ENCODE peak calls at places on chromosome 10, in eight cellular contexts. Q is germinal center; O is left ventricle myocardium inferior; U is IMR-90; G is activated CD4-positive, alpha-beta T cell treated with anti-CD3 and anti-CD28 coated beads, Interleukin-2, amount 50 U/mL, for 1 hour; W is stimulated activated CD4-positive, alpha-beta T cell treated with anti-CD3 and anti-CD28 coated beads, Interleukin-4, amount 100 ng/mL, for 48 hours; M is BJ; R is esophagus squamous epithelium. C is an unnamed sample.

GRCh38 chr10:6924166-6924565 is 344.1 kb upstream of the PRKCQ start:
- DNase-seq in Q (no peak), O (no peak), U (peak), G (no peak), W (no peak), M (no peak), R (no peak), C (no peak)

GRCh38 chr10:122173337-122173736 is 97.8 kb upstream of the BTBD16 start:
- DNase-seq in Q (no peak), O (peak), U (no peak), G (no peak), W (no peak), M (no peak), R (no peak), C (no peak)

GRCh38 chr10:89250814-89251416 is 660 bp downstream of the LIPA start:
- DNase-seq in Q (no peak), O (no peak), U (no peak), G (no peak), W (no peak), M (no peak), R (no peak), C (no peak)

GRCh38 chr10:1199345-1199673 is 143.1 kb downstream of the WDR37 start:
- DNase-seq in Q (no peak), O (no peak), U (no peak), G (no peak), W (no peak), M (no peak), R (no peak), C (no peak)

GRCh38 chr10:11242443-11243386 is 225.0 kb downstream of the CELF2 start:
- DNase-seq in Q (peak), O (peak), U (peak), G (no peak), W (no peak), M (no peak), R (no peak), C (no peak)

GRCh38 chr10:121846555-121846954 is 81.3 kb downstream of the ATE1 start:
- DNase-seq in Q (no peak), O (no peak), U (no peak), G (no peak), W (no peak), M (no peak), R (no peak), C (no peak)

GRCh38 chr10:113007343-113007771 is 57.3 kb downstream of the TCF7L2 start:
- DNase-seq in Q (no peak), O (no peak), U (no peak), G (peak), W (peak), M (no peak), R (no peak), C (no peak)

GRCh38 chr10:33807527-33808377 is 473.3 kb upstream of the NRP1 start:
- DNase-seq in Q (no peak), O (no peak), U (no peak), G (no peak), W (no peak), M (no peak), R (no peak), C (no peak)

GRCh38 chr10:125538947-125539649 is 143.9 kb downstream of the TEX36 start:
- DNase-seq in Q (no peak), O (peak), U (no peak), G (no peak), W (no peak), M (no peak), R (no peak), C (no peak)

GRCh38 chr10:62075912-62076311 is 174.4 kb downstream of the ARID5B start:
- DNase-seq in Q (no peak), O (no peak), U (no peak), G (no peak), W (no peak), M (no peak), R (no peak), C (no peak)

GRCh38 chr10:97508342-97508741 is 9.6 kb downstream of the UBTD1 start:
- DNase-seq in Q (no peak), O (no peak), U (peak), G (no peak), W (no peak), M (no peak), R (no peak), C (no peak)

GRCh38 chr10:2575460-2575859 is 491.9 kb upstream of the PFKP start:
- DNase-seq in Q (no peak), O (no peak), U (no peak), G (no peak), W (no peak), M (no peak), R (no peak), C (no peak)

GRCh38 chr10:26454891-26455290 is 16.8 kb downstream of the APBB1IP start:
- DNase-seq in Q (no peak), O (no peak), U (no peak), G (no peak), W (no peak), M (no peak), R (no peak), C (no peak)

GRCh38 chr10:78408671-78409472 is 375.2 kb downstream of the RPS24 start:
- DNase-seq in Q (no peak), O (peak), U (peak), G (no peak), W (no peak), M (no peak), R (no peak), C (peak)

GRCh38 chr10:92483539-92483938 is 90.4 kb downstream of the IDE start:
- DNase-seq in Q (no peak), O (no peak), U (no peak), G (no peak), W (no peak), M (no peak), R (no peak), C (no peak)

C was measured in thoracic aorta.